ENCODE peak calls at places on chromosomes 6 and 20, in eight cellular contexts. Q, F, K, A, T, M, L and X are unnamed samples.

GRCh38 chr6:3997144-3997770 is 81.7 kb downstream of the FAM217A start:
- DNase-seq in Q (no peak), T (no peak), F (no peak), K (no peak), M (no peak), L (peak; percentile 34), A (no peak), X (no peak)

GRCh38 chr6:138406443-138406842 is 2.4 kb downstream of the HEBP2 start:
- DNase-seq in Q (no peak), L (no peak), T (no peak), A (no peak), M (no peak), F (peak; percentile 75), K (no peak), X (peak; percentile 10)

GRCh38 chr6:162474722-162475121 is 252.8 kb downstream of the PRKN start:
- DNase-seq in F (no peak), T (no peak), K (no peak), L (no peak), A (no peak), Q (no peak), M (no peak), X (no peak)

GRCh38 chr6:11354019-11354418 is 121.6 kb upstream of the NEDD9 start:
- DNase-seq in Q (no peak), F (no peak), A (no peak), T (peak; percentile 66), L (no peak), M (peak; percentile 33), K (peak; percentile 96), X (no peak)

GRCh38 chr6:47822856-47823554 is 41.2 kb downstream of the OPN5 start:
- DNase-seq in L (no peak), F (no peak), Q (no peak), M (no peak), A (no peak), K (no peak), T (no peak), X (no peak)

GRCh38 chr6:164927288-164928040 is 381.9 kb downstream of the C6orf118 start:
- DNase-seq in L (peak; percentile 86), K (peak; percentile 77), T (peak; percentile 58), A (peak; percentile 89), M (peak; percentile 87), Q (peak; percentile 8), F (peak; percentile 31), X (peak; percentile 79)

GRCh38 chr6:2432258-2432657 is 186.9 kb upstream of the GMDS start:
- DNase-seq in Q (no peak), K (no peak), M (no peak), L (no peak), A (no peak), T (no peak), F (no peak), X (no peak)

GRCh38 chr6:88698661-88699060 is 264.8 kb downstream of the RNGTT start:
- DNase-seq in L (no peak), Q (no peak), T (no peak), F (no peak), A (no peak), M (no peak), K (no peak), X (no peak)

GRCh38 chr6:169234634-169235033 is 19.0 kb downstream of the THBS2 start:
- DNase-seq in T (no peak), L (no peak), Q (no peak), M (no peak), A (no peak), F (no peak), K (no peak), X (no peak)

GRCh38 chr20:10434832-10435812 is at the start of gene SLX4IP:
- DNase-seq in T (peak; percentile 74), A (peak; percentile 97), Q (peak; percentile 59), F (peak; percentile 88), M (peak; percentile 88), K (peak; percentile 98), L (peak; percentile 97), X (peak; percentile 80)

GRCh38 chr6:132161283-132161682 is 210.1 kb upstream of the CCN2 start:
- DNase-seq in F (no peak), Q (no peak), K (peak; percentile 85), M (no peak), T (no peak), A (peak; percentile 12), L (peak; percentile 61), X (peak; percentile 49)

GRCh38 chr20:52104546-52105044 is 87.0 kb downstream of the ZFP64 start:
- DNase-seq in M (no peak), Q (no peak), T (no peak), A (peak; percentile 82), L (no peak), F (no peak), K (peak; percentile 41), X (no peak)

GRCh38 chr6:113317870-113318269 is 539.3 kb upstream of the MARCKS start:
- DNase-seq in F (no peak), M (no peak), A (no peak), L (no peak), K (peak; percentile 32), Q (no peak), T (no peak), X (no peak)

GRCh38 chr20:14335122-14335521 is 2.3 kb downstream of the FLRT3 start:
- DNase-seq in M (no peak), Q (no peak), A (no peak), L (peak; percentile 26), F (no peak), K (no peak), T (no peak), X (no peak)

GRCh38 chr6:107323133-107323785 is 136.1 kb downstream of the PDSS2 start:
- DNase-seq in M (no peak), A (no peak), L (no peak), T (no peak), K (peak; percentile 50), F (no peak), Q (no peak), X (no peak)

GRCh38 chr6:116450769-116451740 is 10.1 kb upstream of the CALHM6 start:
- DNase-seq in T (no peak), M (no peak), F (peak; percentile 99), K (no peak), Q (no peak), A (no peak), L (peak; percentile 6), X (peak; percentile 59)

GRCh38 chr6:157937318-157937717 is 44.3 kb upstream of the SYNJ2 start:
- DNase-seq in A (no peak), F (no peak), M (no peak), L (no peak), T (no peak), K (no peak), Q (no peak), X (no peak)

GRCh38 chr20:43358811-43359210 is 98.9 kb upstream of the SRSF6 start:
- DNase-seq in K (no peak), F (no peak), L (no peak), M (no peak), T (no peak), A (no peak), Q (no peak), X (no peak)

GRCh38 chr6:127120787-127121636 is 2.5 kb downstream of the RSPO3 start:
- DNase-seq in L (peak; percentile 68), A (peak; percentile 78), T (peak; percentile 62), M (peak; percentile 78), K (peak; percentile 91), Q (no peak), F (peak; percentile 77), X (peak; percentile 85)

GRCh38 chr6:158799051-158799792 is 19.9 kb downstream of the EZR start:
- DNase-seq in L (peak; percentile 11), M (no peak), F (no peak), T (no peak), A (no peak), K (peak; percentile 73), Q (no peak), X (peak; percentile 72)

GRCh38 chr20:34165246-34165645 is 53.2 kb upstream of the EIF2S2 start:
- DNase-seq in M (no peak), K (peak; percentile 47), L (no peak), Q (no peak), F (no peak), T (no peak), A (no peak), X (no peak)

GRCh38 chr6:113697642-113698410 is 159.3 kb upstream of the MARCKS start:
- DNase-seq in K (no peak), A (no peak), L (no peak), Q (no peak), T (no peak), F (peak; percentile 94), M (no peak), X (peak; percentile 13)

GRCh38 chr20:39850821-39851330 is 838.2 kb downstream of the MAFB start:
- DNase-seq in F (no peak), L (no peak), K (no peak), A (peak; percentile 22), M (no peak), Q (no peak), T (no peak), X (no peak)